ENCODE peak calls at places on chromosomes 12 and 14, in eight cellular contexts. H, N, D, J, S, W, F and R are unnamed samples.

GRCh38 chr14:100419856-100420255 is 96.7 kb downstream of the SLC25A47 start:
- DNase-seq in H (no peak), N (no peak), D (no peak), J (no peak), S (no peak), W (peak; percentile 28), F (no peak), R (no peak)

GRCh38 chr12:8033153-8034044 is 883 bp downstream of the FOXJ2 start:
- DNase-seq in H (no peak), N (peak; percentile 22), D (no peak), J (peak; percentile 66), S (peak; percentile 24), W (peak; percentile 67), F (no peak), R (no peak)

GRCh38 chr14:23364164-23364571 is 804 bp downstream of the EFS start:
- DNase-seq in H (no peak), N (no peak), D (peak; percentile 56), J (peak; percentile 73), S (peak; percentile 4), W (no peak), F (no peak), R (no peak)

GRCh38 chr14:51575225-51576111 is 76.2 kb upstream of the FRMD6 start:
- DNase-seq in H (no peak), N (no peak), D (no peak), J (peak; percentile 54), S (no peak), W (no peak), F (no peak), R (peak; percentile 39)

GRCh38 chr12:4506870-4507269 is 31.8 kb upstream of the RAD51AP1 start:
- DNase-seq in H (no peak), N (no peak), D (no peak), J (peak; percentile 39), S (peak; percentile 61), W (peak; percentile 70), F (no peak), R (peak; percentile 17)

GRCh38 chr12:51217968-51218606 is at the start of gene POU6F1:
- DNase-seq in H (peak; percentile 63), N (peak; percentile 55), D (peak; percentile 52), J (peak; percentile 94), S (peak; percentile 64), W (peak; percentile 88), F (peak; percentile 55), R (peak; percentile 73)

GRCh38 chr12:69039881-69040280 is 106.9 kb upstream of the CPM start:
- DNase-seq in H (no peak), N (no peak), D (no peak), J (no peak), S (no peak), W (no peak), F (no peak), R (no peak)

GRCh38 chr14:25411933-25412757 is 362.2 kb upstream of the STXBP6 start:
- DNase-seq in H (no peak), N (no peak), D (no peak), J (peak; percentile 68), S (no peak), W (peak; percentile 16), F (no peak), R (peak; percentile 14)

GRCh38 chr12:62332598-62332997 is 72.4 kb downstream of the USP15 start:
- DNase-seq in H (no peak), N (no peak), D (no peak), J (peak; percentile 54), S (peak; percentile 83), W (peak; percentile 74), F (no peak), R (peak; percentile 66)

GRCh38 chr12:132445884-132446471 is 44.0 kb upstream of the FBRSL1 start:
- DNase-seq in H (peak; percentile 65), N (peak; percentile 62), D (no peak), J (no peak), S (no peak), W (peak; percentile 18), F (no peak), R (peak; percentile 48)

GRCh38 chr14:103118663-103119404 is 4.4 kb upstream of the TNFAIP2 start:
- DNase-seq in H (no peak), N (no peak), D (no peak), J (no peak), S (no peak), W (no peak), F (no peak), R (no peak)

GRCh38 chr14:61514927-61515326 is 180.4 kb upstream of the HIF1A start:
- DNase-seq in H (no peak), N (no peak), D (no peak), J (no peak), S (no peak), W (no peak), F (no peak), R (no peak)

GRCh38 chr14:105525861-105526780 is at the start of gene TMEM121:
- DNase-seq in H (no peak), N (peak; percentile 23), D (no peak), J (peak; percentile 71), S (no peak), W (peak; percentile 14), F (no peak), R (no peak)

GRCh38 chr12:108641446-108642268 is 8.0 kb upstream of the SELPLG start:
- DNase-seq in H (no peak), N (no peak), D (no peak), J (no peak), S (no peak), W (no peak), F (no peak), R (no peak)

GRCh38 chr14:94115068-94115591 is 4.6 kb downstream of the IFI27 start:
- DNase-seq in H (no peak), N (no peak), D (no peak), J (peak; percentile 12), S (no peak), W (no peak), F (no peak), R (peak; percentile 54)

GRCh38 chr12:8992086-8992409 is 2.7 kb downstream of the KLRG1 start:
- DNase-seq in H (no peak), N (no peak), D (no peak), J (no peak), S (no peak), W (no peak), F (no peak), R (no peak)

GRCh38 chr14:94517641-94518257 is 8.5 kb upstream of the SERPINA12 start:
- DNase-seq in H (no peak), N (no peak), D (no peak), J (no peak), S (no peak), W (no peak), F (no peak), R (no peak)

GRCh38 chr14:53975444-53975843 is 18.8 kb upstream of the BMP4 start:
- DNase-seq in H (no peak), N (no peak), D (no peak), J (no peak), S (no peak), W (no peak), F (no peak), R (no peak)

GRCh38 chr12:122944588-122944987 is 21.7 kb downstream of the ABCB9 start:
- DNase-seq in H (no peak), N (no peak), D (peak; percentile 73), J (peak; percentile 46), S (peak; percentile 5), W (peak; percentile 78), F (no peak), R (no peak)

GRCh38 chr14:106657460-106657859 is 1131.1 kb downstream of the TMEM121 start:
- DNase-seq in H (peak; percentile 57), N (peak; percentile 39), D (no peak), J (no peak), S (no peak), W (no peak), F (peak; percentile 24), R (no peak)